ENCODE peak calls at places on chromosomes 2 and 18, in four cellular contexts. M, H, B and Y are unnamed samples. For H3K9me3, the result is how much of the 10 kb centered on the place peaks cover.

GRCh38 chr2:12317853-12318426 is 398.8 kb upstream of the TRIB2 start:
- DNase-seq in B (peak), M (no peak), H (no peak), Y (no peak)

GRCh38 chr2:164430166-164430783 is 191.0 kb downstream of the GRB14 start:
- DNase-seq in M (no peak), B (no peak), H (no peak), Y (no peak)

GRCh38 chr2:195706161-195706900 is 49.3 kb downstream of the SLC39A10 start:
- DNase-seq in M (no peak), B (no peak), H (no peak), Y (no peak)

GRCh38 chr18:24766376-24766775 is 305.9 kb downstream of the HRH4 start:
- DNase-seq in B (no peak), M (no peak), H (no peak), Y (no peak)

GRCh38 chr2:157143901-157144300 is 113.6 kb upstream of the GALNT5 start:
- DNase-seq in M (no peak), B (no peak), H (no peak), Y (no peak)

GRCh38 chr2:69036926-69037325 is 23.9 kb downstream of the ANTXR1 start:
- DNase-seq in B (no peak), H (no peak), M (no peak), Y (no peak)

GRCh38 chr2:11995381-11995947 is 249.0 kb downstream of the LPIN1 start:
- DNase-seq in H (no peak), B (no peak), M (no peak), Y (no peak)

GRCh38 chr2:17104454-17104853 is 413.8 kb downstream of the RAD51AP2 start:
- DNase-seq in B (no peak), H (no peak), M (no peak), Y (no peak)

GRCh38 chr18:79577451-79578395 is 101.9 kb upstream of the CTDP1 start:
- DNase-seq in B (peak), H (no peak), M (no peak), Y (no peak)

GRCh38 chr18:57728941-57729511 is 74.1 kb downstream of the ATP8B1 start:
- DNase-seq in H (no peak), M (no peak), B (no peak), Y (no peak)

GRCh38 chr2:140506606-140507005 is 1624.2 kb downstream of the LRP1B start:
- DNase-seq in H (no peak), B (no peak), M (no peak), Y (no peak)

GRCh38 chr2:107430006-107430405 is 396.7 kb upstream of the RGPD4 start:
- DNase-seq in M (no peak), B (no peak), H (no peak), Y (no peak)

GRCh38 chr2:5125017-5125730 is 567.0 kb upstream of the SOX11 start:
- DNase-seq in M (no peak), B (no peak), H (no peak), Y (no peak)

GRCh38 chr2:133568172-133568571 is at the start of gene NCKAP5:
- DNase-seq in H (no peak), B (peak), M (no peak), Y (no peak)

GRCh38 chr2:189673661-189674373 is 653 bp upstream of the ANKAR start:
- DNase-seq in H (no peak), M (no peak), B (no peak), Y (no peak)

GRCh38 chr2:64749446-64749845 is 95.7 kb upstream of the SERTAD2 start:
- DNase-seq in H (no peak), B (no peak), M (no peak), Y (no peak)

GRCh38 chr2:169069341-169069740 is at the start of gene DHRS9:
- DNase-seq in H (no peak), M (no peak), B (no peak), Y (no peak)

GRCh38 chr2:105380432-105381118 is 18.3 kb downstream of the FHL2 start:
- DNase-seq in B (peak), H (no peak), M (no peak), Y (no peak)

GRCh38 chr2:40346535-40347354 is 105.1 kb downstream of the SLC8A1 start:
- DNase-seq in M (no peak), H (no peak), B (no peak), Y (no peak)

GRCh38 chr2:238702276-238702675 is 145.6 kb upstream of the TWIST2 start:
- DNase-seq in M (no peak), H (no peak), B (peak), Y (no peak)

GRCh38 chr2:68837164-68837860 is 33.9 kb downstream of the BMP10 start:
- DNase-seq in H (peak), B (no peak), M (peak), Y (peak)

GRCh38 chr18:4351005-4351404 is 104.1 kb downstream of the DLGAP1 start:
- DNase-seq in B (no peak), M (no peak), H (no peak), Y (no peak)

GRCh38 chr2:173553589-173553988 is 198.9 kb downstream of the CDCA7 start:
- DNase-seq in M (no peak), B (no peak), H (no peak), Y (no peak)

GRCh38 chr2:130241041-130241707 is 42.9 kb upstream of the TUBA3E start:
- DNase-seq in M (no peak), H (no peak), B (no peak), Y (no peak)

GRCh38 chr2:163266772-163267171 is 428.2 kb upstream of the KCNH7 start:
- DNase-seq in H (no peak), M (no peak), B (no peak), Y (no peak)

GRCh38 chr2:86566158-86566827 is 3.0 kb upstream of the CHMP3 start:
- DNase-seq in H (no peak), M (no peak), B (no peak), Y (no peak)

GRCh38 chr18:77749189-77749588 is 499.5 kb downstream of the GALR1 start:
- DNase-seq in H (no peak), B (no peak), M (no peak), Y (no peak)

GRCh38 chr2:105166671-105167070 is 74.9 kb upstream of the GPR45 start:
- DNase-seq in H (no peak), B (no peak), M (no peak), Y (no peak)

GRCh38 chr18:23982154-23983071 is 32.1 kb upstream of the TTC39C start:
- DNase-seq in M (no peak), H (no peak), B (peak), Y (no peak)

GRCh38 chr2:67867735-67868134 is 195.1 kb downstream of the C1D start:
- DNase-seq in B (no peak), M (no peak), H (no peak), Y (no peak)

GRCh38 chr2:186381573-186381972 is 104.5 kb upstream of the ZC3H15 start:
- DNase-seq in B (peak), M (no peak), H (no peak), Y (no peak)

GRCh38 chr2:74524005-74524404 is 2.0 kb downstream of the DQX1 start:
- DNase-seq in H (no peak), M (no peak), B (no peak), Y (no peak)

GRCh38 chr18:75762758-75763157 is 335.3 kb upstream of the SMIM21 start:
- DNase-seq in M (no peak), B (no peak), H (no peak), Y (no peak)

GRCh38 chr2:18701981-18702380 is 112.6 kb upstream of the NT5C1B start:
- DNase-seq in B (no peak), H (no peak), M (no peak), Y (no peak)

GRCh38 chr2:197575987-197576386 is 60.1 kb downstream of the MOB4 start:
- DNase-seq in H (no peak), B (no peak), M (no peak), Y (no peak)

GRCh38 chr2:190121971-190122370 is 59.4 kb upstream of the MSTN start:
- DNase-seq in M (no peak), B (no peak), H (no peak), Y (no peak)

GRCh38 chr2:212940816-212941215 is 210.6 kb downstream of the IKZF2 start:
- DNase-seq in B (no peak), H (no peak), M (no peak), Y (no peak)

GRCh38 chr2:219274392-219274921 is 4.7 kb upstream of the DNAJB2 start:
- DNase-seq in B (no peak), H (no peak), M (no peak), Y (no peak)

GRCh38 chr2:237260032-237260431 is 153.9 kb downstream of the COL6A3 start:
- DNase-seq in B (no peak), M (no peak), H (no peak), Y (no peak)

GRCh38 chr2:551621-552020 is 125.6 kb downstream of the TMEM18 start:
- DNase-seq in B (no peak), M (no peak), H (no peak), Y (no peak)
- H3K9me3 ChIP-seq in B (under half), M (under half), H (under half), Y (under half)

GRCh38 chr2:216636570-216637450 is 3.6 kb downstream of the IGFBP2 start:
- DNase-seq in B (no peak), M (no peak), H (no peak), Y (no peak)

GRCh38 chr2:216635701-216636541 is 2.7 kb downstream of the IGFBP2 start:
- DNase-seq in B (peak), H (no peak), M (no peak), Y (no peak)

GRCh38 chr2:216633616-216634316 is 546 bp downstream of the IGFBP2 start:
- DNase-seq in M (no peak), B (peak), H (no peak), Y (no peak)

GRCh38 chr2:216634317-216635148 is 1.3 kb downstream of the IGFBP2 start:
- DNase-seq in M (no peak), B (no peak), H (no peak), Y (no peak)

DNA sequence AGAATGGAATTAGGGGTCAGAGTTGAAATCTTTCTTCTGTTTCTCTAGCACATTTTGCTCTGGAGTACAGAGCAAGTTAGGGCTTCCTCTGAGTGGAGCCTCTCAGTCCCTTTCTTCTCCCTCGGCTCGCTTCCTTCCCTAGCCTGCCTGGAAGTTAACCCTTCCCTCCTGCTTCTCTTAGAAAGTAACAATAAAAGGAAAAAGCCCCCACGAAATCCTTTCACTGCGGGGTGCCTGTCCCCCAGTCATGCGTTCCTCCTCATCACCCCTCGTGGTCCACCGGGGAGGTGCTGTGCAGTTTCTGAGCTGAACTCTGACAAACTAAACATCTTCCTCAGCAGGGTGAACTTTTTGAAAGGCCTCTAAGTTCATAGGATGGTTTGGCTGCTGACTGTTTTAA is 2.0 kb downstream of the IGFBP2 start:
- DNase-seq in M (no peak), H (no peak), B (no peak), Y (no peak)
- H3K9me3 ChIP-seq in M (under half), H (under half), B (under half), Y (under half)

GRCh38 chr2:10014418-10015190 is 28.7 kb upstream of the KLF11 start:
- DNase-seq in H (no peak), M (no peak), B (no peak), Y (no peak)

GRCh38 chr2:10017313-10017941 is 25.9 kb upstream of the KLF11 start:
- DNase-seq in H (no peak), M (no peak), B (no peak), Y (no peak)

GRCh38 chr2:10016001-10016801 is 27.1 kb upstream of the KLF11 start:
- DNase-seq in B (no peak), M (no peak), H (no peak), Y (no peak)

GRCh38 chr2:10019174-10019971 is 24.0 kb upstream of the KLF11 start:
- DNase-seq in B (no peak), H (no peak), M (no peak), Y (no peak)

GRCh38 chr2:10016802-10017258 is 26.5 kb upstream of the KLF11 start:
- DNase-seq in M (no peak), B (no peak), H (no peak), Y (no peak)
- H3K9me3 ChIP-seq in M (under half), B (under half), H (under half), Y (under half)

DNA sequence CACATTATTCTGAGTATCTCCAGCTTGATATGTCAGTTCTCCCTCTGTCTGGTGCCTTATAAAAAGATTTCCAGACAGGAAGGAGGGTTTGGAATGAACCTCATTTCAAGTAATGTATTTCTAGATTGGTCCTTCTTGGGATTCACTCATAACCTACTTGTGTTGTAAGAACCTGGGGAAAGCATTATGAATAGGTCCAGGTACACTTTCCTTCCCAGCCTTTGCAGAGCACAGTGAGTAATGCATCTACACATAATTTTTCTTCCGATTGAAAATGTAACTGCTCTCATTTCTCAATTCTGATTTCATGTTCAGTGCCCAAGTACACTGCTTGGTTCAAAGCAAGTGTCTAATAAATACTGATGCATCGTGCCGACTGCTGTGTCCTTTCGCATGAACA is 25.0 kb upstream of the ACAA2 start:
- DNase-seq in M (no peak), H (no peak), B (no peak), Y (no peak)
- H3K9me3 ChIP-seq in M (under half), H (under half), B (under half), Y (under half)

DNA sequence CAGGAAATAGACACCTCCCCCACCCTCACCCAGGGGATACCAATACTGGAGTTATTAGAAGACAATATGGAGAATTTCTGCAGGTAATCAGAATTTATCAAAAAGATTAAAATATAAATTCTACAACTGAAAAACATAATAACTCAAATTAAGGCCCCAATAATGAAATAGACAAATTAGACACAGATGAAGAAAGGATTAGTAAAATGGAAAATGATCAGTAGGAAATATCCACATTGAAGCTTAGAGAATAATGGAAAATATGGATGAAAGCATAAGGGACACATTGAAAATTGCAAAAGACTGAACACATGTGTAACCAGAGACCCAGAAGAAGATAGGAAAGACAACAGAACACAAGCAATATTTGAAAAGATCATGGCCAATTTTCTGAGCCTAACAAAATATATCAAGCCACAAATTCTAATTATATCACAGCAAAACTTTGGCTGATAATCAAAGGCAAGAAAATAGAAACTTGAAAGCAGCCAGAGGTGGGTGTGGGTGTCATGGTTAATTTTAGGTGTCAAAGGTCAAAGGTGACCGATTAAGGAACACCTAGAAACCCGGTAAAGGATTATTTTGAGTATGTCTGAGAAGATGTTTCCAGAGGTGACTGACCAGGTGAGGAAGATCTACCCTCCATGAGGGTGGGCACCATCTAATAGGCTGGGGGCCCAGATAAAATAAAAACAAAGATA is 28.2 kb downstream of the BOK start:
- DNase-seq in M (no peak), B (no peak), H (no peak), Y (no peak)
- H3K9me3 ChIP-seq in M (under half), B (under half), H (under half), Y (under half)

GRCh38 chr18:59268127-59268721 is 5.0 kb downstream of the RAX start:
- DNase-seq in M (no peak), B (no peak), H (no peak), Y (no peak)

GRCh38 chr18:59266459-59266858 is 6.8 kb downstream of the RAX start:
- DNase-seq in H (no peak), M (no peak), B (no peak), Y (no peak)

GRCh38 chr18:59266019-59266369 is 7.3 kb downstream of the RAX start:
- DNase-seq in B (no peak), H (no peak), M (no peak), Y (no peak)

GRCh38 chr18:59267511-59268126 is 5.6 kb downstream of the RAX start:
- DNase-seq in M (no peak), B (no peak), H (no peak), Y (no peak)

DNA sequence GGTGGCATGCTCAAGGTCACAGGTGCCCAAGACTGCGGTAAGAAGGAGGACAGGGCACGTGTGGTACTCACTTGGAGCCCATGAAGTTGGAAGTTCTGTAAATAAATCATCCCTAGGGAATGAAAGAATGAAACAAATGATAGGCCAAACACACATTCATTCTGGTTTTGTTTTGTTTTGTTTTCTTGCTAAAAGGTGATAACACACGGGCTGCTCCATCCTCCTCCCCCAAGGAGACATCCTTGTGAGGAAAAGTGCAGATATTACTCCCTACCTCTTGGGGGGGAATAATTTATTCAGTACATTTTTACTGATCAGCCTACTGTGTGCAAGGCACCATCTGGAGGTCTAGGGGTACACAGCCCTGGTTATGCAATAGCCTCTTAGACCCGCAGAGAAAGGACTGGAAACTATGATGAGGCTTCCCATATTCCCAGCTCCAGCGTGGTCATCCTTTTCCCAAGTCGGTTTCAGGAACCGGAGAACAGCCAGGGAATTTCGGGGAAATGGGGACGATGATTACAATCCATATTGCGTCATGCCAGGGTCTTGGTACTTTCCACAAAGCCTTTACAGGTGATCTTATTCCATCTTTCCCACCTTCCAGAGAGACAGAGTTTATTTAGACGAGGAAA is 6.3 kb downstream of the RAX start:
- DNase-seq in M (no peak), H (no peak), B (no peak), Y (no peak)
- H3K9me3 ChIP-seq in M (under half), H (under half), B (under half), Y (under half)

GRCh38 chr18:50144535-50144934 is 50.4 kb downstream of the MYO5B start:
- DNase-seq in B (no peak), H (no peak), M (no peak), Y (no peak)

GRCh38 chr18:50143295-50143694 is 51.7 kb downstream of the MYO5B start:
- DNase-seq in B (no peak), H (no peak), M (no peak), Y (no peak)

GRCh38 chr18:50138181-50139064 is 56.5 kb downstream of the MYO5B start:
- DNase-seq in B (no peak), M (no peak), H (no peak), Y (no peak)

GRCh38 chr18:50142441-50143120 is 52.4 kb downstream of the MYO5B start:
- DNase-seq in M (no peak), B (no peak), H (no peak), Y (no peak)

DNA sequence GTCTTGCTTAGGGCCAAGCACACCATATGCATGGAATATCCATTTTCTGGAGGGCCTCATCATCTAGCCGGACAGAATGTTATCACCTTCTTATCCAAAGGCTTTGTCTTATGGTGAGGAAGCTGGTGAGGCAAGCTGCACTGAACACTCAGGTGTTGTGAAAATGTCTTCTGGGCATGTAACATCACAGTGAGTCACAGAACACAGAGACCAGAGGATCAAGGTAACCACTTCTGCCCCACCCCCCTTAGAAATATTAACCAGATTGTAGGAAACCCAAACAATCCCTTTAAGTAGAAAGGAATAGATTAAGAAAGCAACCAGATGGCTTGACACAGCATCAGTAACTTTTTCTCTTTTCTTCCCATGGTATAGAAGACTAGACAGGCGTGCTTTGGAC is 51.1 kb downstream of the MYO5B start:
- DNase-seq in B (no peak), H (no peak), M (no peak), Y (no peak)
- H3K9me3 ChIP-seq in B (under half), H (under half), M (under half), Y (under half)